ENCODE peak calls at places on chromosomes 5 and 9, in nine cellular contexts. One of them, this sample, is unnamed.

GRCh38 chr5:154131817-154132216 is 58.7 kb upstream of the GALNT10 start:
- DNase-seq in aorta: no peak
- DNase-seq in uterus: no peak
- DNase-seq in T-helper 17 cell: no peak
- DNase-seq in DMS53: no peak
- DNase-seq in cardiac fibroblast: no peak
- DNase-seq in anterior cingulate cortex: no peak
- DNase-seq in NCI-H524: no peak
- DNase-seq in substantia nigra: no peak
- DNase-seq in this sample: no peak

GRCh38 chr5:101212942-101213514 is 309.9 kb upstream of the ST8SIA4 start:
- DNase-seq in aorta: no peak
- DNase-seq in uterus: no peak
- DNase-seq in T-helper 17 cell: no peak
- DNase-seq in DMS53: no peak
- DNase-seq in cardiac fibroblast: no peak
- DNase-seq in anterior cingulate cortex: no peak
- DNase-seq in NCI-H524: no peak
- DNase-seq in substantia nigra: no peak
- DNase-seq in this sample: no peak

GRCh38 chr5:73945505-73945904 is 319.5 kb downstream of the ARHGEF28 start:
- DNase-seq in aorta: no peak
- DNase-seq in uterus: no peak
- DNase-seq in T-helper 17 cell: no peak
- DNase-seq in DMS53: peak; percentile 64
- DNase-seq in cardiac fibroblast: no peak
- DNase-seq in anterior cingulate cortex: no peak
- DNase-seq in NCI-H524: no peak
- DNase-seq in substantia nigra: no peak
- DNase-seq in this sample: no peak

GRCh38 chr5:144084971-144085370 is 85.5 kb downstream of the YIPF5 start:
- DNase-seq in aorta: no peak
- DNase-seq in uterus: no peak
- DNase-seq in T-helper 17 cell: no peak
- DNase-seq in DMS53: no peak
- DNase-seq in cardiac fibroblast: no peak
- DNase-seq in anterior cingulate cortex: no peak
- DNase-seq in NCI-H524: no peak
- DNase-seq in substantia nigra: no peak
- DNase-seq in this sample: no peak

GRCh38 chr5:142692280-142692775 is 6.4 kb upstream of the FGF1 start:
- DNase-seq in aorta: no peak
- DNase-seq in uterus: no peak
- DNase-seq in T-helper 17 cell: no peak
- DNase-seq in DMS53: no peak
- DNase-seq in cardiac fibroblast: no peak
- DNase-seq in anterior cingulate cortex: no peak
- DNase-seq in NCI-H524: no peak
- DNase-seq in substantia nigra: no peak
- DNase-seq in this sample: no peak

GRCh38 chr5:33612386-33612785 is 171.6 kb downstream of the TARS1 start:
- DNase-seq in aorta: no peak
- DNase-seq in uterus: no peak
- DNase-seq in T-helper 17 cell: no peak
- DNase-seq in DMS53: no peak
- DNase-seq in cardiac fibroblast: peak; percentile 10
- DNase-seq in anterior cingulate cortex: no peak
- DNase-seq in NCI-H524: no peak
- DNase-seq in substantia nigra: no peak
- DNase-seq in this sample: no peak

GRCh38 chr5:3600106-3600997 is 4.7 kb downstream of the IRX1 start:
- DNase-seq in aorta: no peak
- DNase-seq in uterus: no peak
- DNase-seq in T-helper 17 cell: no peak
- DNase-seq in DMS53: no peak
- DNase-seq in cardiac fibroblast: no peak
- DNase-seq in anterior cingulate cortex: no peak
- DNase-seq in NCI-H524: no peak
- DNase-seq in substantia nigra: no peak
- DNase-seq in this sample: no peak

GRCh38 chr5:93580387-93581100 is 475 bp downstream of the NR2F1-AS1 start:
- DNase-seq in aorta: no peak
- DNase-seq in uterus: no peak
- DNase-seq in T-helper 17 cell: no peak
- DNase-seq in DMS53: peak; percentile 69
- DNase-seq in cardiac fibroblast: peak; percentile 60
- DNase-seq in anterior cingulate cortex: no peak
- DNase-seq in NCI-H524: peak; percentile 43
- DNase-seq in substantia nigra: no peak
- DNase-seq in this sample: no peak

GRCh38 chr9:126108240-126108639 is 218.4 kb upstream of the MVB12B start:
- DNase-seq in aorta: no peak
- DNase-seq in uterus: no peak
- DNase-seq in T-helper 17 cell: no peak
- DNase-seq in DMS53: no peak
- DNase-seq in cardiac fibroblast: peak; percentile 5
- DNase-seq in anterior cingulate cortex: no peak
- DNase-seq in NCI-H524: no peak
- DNase-seq in substantia nigra: no peak
- DNase-seq in this sample: no peak

GRCh38 chr9:33151007-33151557 is 16.1 kb downstream of the B4GALT1 start:
- DNase-seq in aorta: no peak
- DNase-seq in uterus: peak; percentile 64
- DNase-seq in T-helper 17 cell: no peak
- DNase-seq in DMS53: peak; percentile 33
- DNase-seq in cardiac fibroblast: peak; percentile 98
- DNase-seq in anterior cingulate cortex: no peak
- DNase-seq in NCI-H524: peak; percentile 80
- DNase-seq in substantia nigra: no peak
- DNase-seq in this sample: no peak

GRCh38 chr9:125631391-125632085 is 75.5 kb downstream of the MAPKAP1 start:
- DNase-seq in aorta: no peak
- DNase-seq in uterus: no peak
- DNase-seq in T-helper 17 cell: no peak
- DNase-seq in DMS53: peak; percentile 66
- DNase-seq in cardiac fibroblast: peak; percentile 80
- DNase-seq in anterior cingulate cortex: no peak
- DNase-seq in NCI-H524: peak; percentile 56
- DNase-seq in substantia nigra: no peak
- DNase-seq in this sample: no peak